ENCODE peak calls at places on chromosomes 1 and 21, in seven cellular contexts. B, V, A, P, Z, F and Y are unnamed samples.

GRCh38 chr1:117655220-117655577 is 49.4 kb downstream of the TENT5C start:
- DNase-seq in B (no peak), V (no peak), A (no peak), P (no peak), Z (no peak), F (no peak), Y (no peak)

GRCh38 chr21:46083271-46084040 is 14.5 kb upstream of the COL6A2 start:
- DNase-seq in B (no peak), V (no peak), A (no peak), P (no peak), Z (no peak), F (no peak), Y (no peak)

GRCh38 chr1:180611016-180611930 is 20.5 kb upstream of the XPR1 start:
- DNase-seq in B (peak), V (no peak), A (no peak), P (no peak), Z (peak), F (no peak), Y (no peak)

GRCh38 chr1:177464682-177465081 is 293.9 kb downstream of the BRINP2 start:
- DNase-seq in B (no peak), V (no peak), A (peak), P (no peak), Z (no peak), F (no peak), Y (no peak)

GRCh38 chr1:241375906-241376305 is 18.9 kb upstream of the RGS7 start:
- DNase-seq in B (no peak), V (no peak), A (no peak), P (no peak), Z (no peak), F (no peak), Y (no peak)

GRCh38 chr1:226737819-226738420 is 1.2 kb downstream of the ITPKB start:
- DNase-seq in B (no peak), V (peak), A (no peak), P (peak), Z (no peak), F (peak), Y (no peak)

GRCh38 chr1:116433283-116434257 is 60.5 kb downstream of the ATP1A1 start:
- DNase-seq in B (no peak), V (no peak), A (no peak), P (peak), Z (peak), F (no peak), Y (no peak)

GRCh38 chr1:37315236-37315870 is 159.0 kb upstream of the ZC3H12A start:
- DNase-seq in B (no peak), V (no peak), A (peak), P (no peak), Z (no peak), F (no peak), Y (peak)

GRCh38 chr21:45086342-45086958 is 12.1 kb downstream of the ADARB1 start:
- DNase-seq in B (peak), V (no peak), A (no peak), P (no peak), Z (no peak), F (no peak), Y (no peak)

GRCh38 chr1:156684227-156684782 is 7.1 kb upstream of the NES start:
- DNase-seq in B (peak), V (peak), A (no peak), P (no peak), Z (no peak), F (no peak), Y (no peak)

GRCh38 chr1:20931930-20932436 is 144.9 kb upstream of the HP1BP3 start:
- DNase-seq in B (no peak), V (peak), A (no peak), P (no peak), Z (no peak), F (no peak), Y (no peak)

GRCh38 chr1:98210563-98210962 is 289.7 kb upstream of the DPYD start:
- DNase-seq in B (no peak), V (no peak), A (no peak), P (no peak), Z (no peak), F (no peak), Y (no peak)

GRCh38 chr1:24567792-24568388 is 12.0 kb downstream of the NCMAP start:
- DNase-seq in B (no peak), V (no peak), A (no peak), P (peak), Z (no peak), F (peak), Y (no peak)

GRCh38 chr1:155012052-155012546 is 9.5 kb downstream of the ZBTB7B start:
- DNase-seq in B (peak), V (no peak), A (peak), P (no peak), Z (peak), F (peak), Y (peak)

GRCh38 chr1:206635983-206636354 is 633 bp downstream of the DYRK3 start:
- DNase-seq in B (no peak), V (peak), A (peak), P (no peak), Z (no peak), F (no peak), Y (no peak)

GRCh38 chr1:204077979-204078696 is 5.2 kb downstream of the SOX13 start:
- DNase-seq in B (peak), V (no peak), A (peak), P (peak), Z (peak), F (no peak), Y (peak)

GRCh38 chr1:58983159-58983558 is 199.3 kb upstream of the JUN start:
- DNase-seq in B (no peak), V (no peak), A (no peak), P (no peak), Z (no peak), F (no peak), Y (no peak)

GRCh38 chr1:53573931-53574330 is 114.7 kb downstream of the DMRTB1 start:
- DNase-seq in B (no peak), V (no peak), A (no peak), P (no peak), Z (no peak), F (no peak), Y (no peak)

GRCh38 chr21:32653326-32653901 is 41.2 kb upstream of the CFAP298 start:
- DNase-seq in B (no peak), V (peak), A (peak), P (peak), Z (no peak), F (peak), Y (peak)

GRCh38 chr1:203534526-203534925 is 40.6 kb downstream of the OPTC start:
- DNase-seq in B (no peak), V (no peak), A (no peak), P (no peak), Z (no peak), F (no peak), Y (no peak)

GRCh38 chr1:234256359-234256758 is 116.9 kb upstream of the COA6 start:
- DNase-seq in B (peak), V (no peak), A (no peak), P (no peak), Z (no peak), F (no peak), Y (no peak)

GRCh38 chr1:33424610-33425009 is 6.3 kb downstream of the PHC2 start:
- DNase-seq in B (no peak), V (no peak), A (no peak), P (no peak), Z (no peak), F (no peak), Y (no peak)

GRCh38 chr1:201184734-201185453 is 5.7 kb upstream of the IGFN1 start:
- DNase-seq in B (peak), V (no peak), A (no peak), P (peak), Z (peak), F (peak), Y (peak)

GRCh38 chr1:215119719-215120118 is 37.2 kb downstream of the KCNK2 start:
- DNase-seq in B (no peak), V (no peak), A (no peak), P (no peak), Z (no peak), F (peak), Y (no peak)

GRCh38 chr1:30054126-30054525 is 669.3 kb downstream of the MATN1 start:
- DNase-seq in B (no peak), V (no peak), A (no peak), P (no peak), Z (no peak), F (no peak), Y (peak)

GRCh38 chr1:184368354-184368753 is 18.5 kb upstream of the C1orf21 start:
- DNase-seq in B (peak), V (no peak), A (no peak), P (no peak), Z (no peak), F (no peak), Y (no peak)

GRCh38 chr1:89198500-89199072 is at the start of gene GBP4:
- DNase-seq in B (peak), V (peak), A (no peak), P (peak), Z (peak), F (no peak), Y (no peak)

GRCh38 chr1:221101792-221102191 is 222.5 kb downstream of the HLX start:
- DNase-seq in B (no peak), V (no peak), A (no peak), P (no peak), Z (no peak), F (no peak), Y (no peak)